ENCODE peak calls at places on chromosomes 3 and 15, in nine cellular contexts. L is A549; I is adipocyte; K is K562; V is NCI-H1694 treated with DMSO at 0.1 percent for 48 hours; Y is AG04450; G is stimulated activated CD8-positive, alpha-beta memory T cell treated with anti-CD3 and anti-CD28 coated beads, Interleukin-2, amount 100 ng/mL, for 48 hours; D is germinal center; J is heart left ventricle. S is an unnamed sample.

GRCh38 chr3:42254566-42254965 is 11.4 kb downstream of the CCK start:
- DNase-seq in L (no peak), I (no peak), K (no peak), V (no peak), Y (no peak), G (no peak), D (no peak), J (no peak), S (no peak)

GRCh38 chr15:75713338-75713895 is 769 bp upstream of the CSPG4 start:
- DNase-seq in L (peak), I (no peak), K (no peak), V (no peak), Y (no peak), G (no peak), D (no peak), J (peak), S (peak)

GRCh38 chr3:159238646-159239045 is 436.8 kb downstream of the MFSD1 start:
- DNase-seq in L (no peak), I (peak), K (no peak), V (no peak), Y (no peak), G (no peak), D (no peak), J (no peak), S (no peak)

GRCh38 chr15:89104172-89104564 is 15.9 kb downstream of the ABHD2 start:
- DNase-seq in L (no peak), I (no peak), K (no peak), V (no peak), Y (no peak), G (no peak), D (no peak), J (no peak), S (no peak)

GRCh38 chr3:46429671-46430070 is 22.6 kb downstream of the CCRL2 start:
- DNase-seq in L (no peak), I (no peak), K (no peak), V (no peak), Y (no peak), G (no peak), D (no peak), J (no peak), S (no peak)

GRCh38 chr3:132837615-132838014 is 115.4 kb upstream of the NPHP3 start:
- DNase-seq in L (no peak), I (no peak), K (peak), V (no peak), Y (no peak), G (no peak), D (no peak), J (no peak), S (no peak)

GRCh38 chr15:99963976-99964375 is 230.7 kb upstream of the LYSMD4 start:
- DNase-seq in L (no peak), I (no peak), K (no peak), V (no peak), Y (no peak), G (no peak), D (no peak), J (no peak), S (no peak)

GRCh38 chr3:177013681-177014280 is 183.5 kb downstream of the TBL1XR1 start:
- DNase-seq in L (no peak), I (no peak), K (no peak), V (no peak), Y (no peak), G (no peak), D (no peak), J (no peak), S (no peak)

GRCh38 chr3:30637310-30638227 is 31.2 kb downstream of the TGFBR2 start:
- DNase-seq in L (no peak), I (no peak), K (no peak), V (no peak), Y (no peak), G (no peak), D (no peak), J (no peak), S (no peak)

GRCh38 chr3:79018671-79019136 is 749.1 kb downstream of the ROBO1 start:
- DNase-seq in L (peak), I (peak), K (no peak), V (no peak), Y (no peak), G (peak), D (no peak), J (peak), S (no peak)

GRCh38 chr3:60294181-60294580 is 957.1 kb downstream of the FHIT start:
- DNase-seq in L (no peak), I (peak), K (no peak), V (no peak), Y (peak), G (no peak), D (no peak), J (no peak), S (peak)

GRCh38 chr3:158347966-158348365 is 223.0 kb upstream of the MLF1 start:
- DNase-seq in L (no peak), I (peak), K (no peak), V (no peak), Y (no peak), G (no peak), D (no peak), J (no peak), S (no peak)

GRCh38 chr15:75785771-75786563 is 57.3 kb upstream of the UBE2Q2 start:
- DNase-seq in L (peak), I (no peak), K (peak), V (peak), Y (no peak), G (no peak), D (no peak), J (no peak), S (no peak)

GRCh38 chr3:38985981-38986380 is 65.8 kb downstream of the SCN11A start:
- DNase-seq in L (no peak), I (no peak), K (no peak), V (no peak), Y (no peak), G (no peak), D (no peak), J (no peak), S (no peak)

GRCh38 chr3:138367912-138368311 is 19.5 kb downstream of the MRAS start:
- DNase-seq in L (no peak), I (peak), K (peak), V (no peak), Y (no peak), G (no peak), D (peak), J (peak), S (no peak)

GRCh38 chr3:49609815-49610214 is 55.5 kb downstream of the BSN start:
- DNase-seq in L (no peak), I (no peak), K (no peak), V (no peak), Y (no peak), G (no peak), D (no peak), J (peak), S (peak)

GRCh38 chr15:82855286-82856092 is 46.1 kb downstream of the WHAMM start:
- DNase-seq in L (no peak), I (no peak), K (no peak), V (no peak), Y (no peak), G (no peak), D (no peak), J (no peak), S (no peak)

GRCh38 chr3:106707347-106707746 is 669.9 kb upstream of the CCDC54 start:
- DNase-seq in L (no peak), I (no peak), K (no peak), V (no peak), Y (no peak), G (no peak), D (no peak), J (no peak), S (no peak)

GRCh38 chr3:66386925-66387650 is 113.7 kb downstream of the LRIG1 start:
- DNase-seq in L (no peak), I (peak), K (no peak), V (no peak), Y (no peak), G (no peak), D (peak), J (no peak), S (no peak)

GRCh38 chr15:51771773-51772172 is 20.4 kb downstream of the TMOD2 start:
- DNase-seq in L (no peak), I (no peak), K (no peak), V (no peak), Y (no peak), G (no peak), D (no peak), J (no peak), S (no peak)

GRCh38 chr15:94100814-94101213 is 130.5 kb upstream of the MCTP2 start:
- DNase-seq in L (no peak), I (no peak), K (no peak), V (no peak), Y (no peak), G (no peak), D (no peak), J (no peak), S (no peak)

GRCh38 chr3:59710556-59710953 is 660.7 kb upstream of the CFAP20DC start:
- DNase-seq in L (no peak), I (no peak), K (no peak), V (no peak), Y (no peak), G (no peak), D (no peak), J (no peak), S (no peak)

GRCh38 chr15:63763476-63764123 is 70.1 kb downstream of the HERC1 start:
- DNase-seq in L (no peak), I (no peak), K (no peak), V (no peak), Y (no peak), G (no peak), D (no peak), J (no peak), S (no peak)

GRCh38 chr15:84981711-84982300 is at the start of gene PDE8A:
- DNase-seq in L (peak), I (peak), K (peak), V (no peak), Y (no peak), G (peak), D (peak), J (peak), S (no peak)

GRCh38 chr3:54087581-54088410 is 34.6 kb upstream of the CACNA2D3 start:
- DNase-seq in L (no peak), I (no peak), K (no peak), V (no peak), Y (no peak), G (no peak), D (peak), J (no peak), S (no peak)

GRCh38 chr3:50356553-50356952 is 2.8 kb downstream of the TMEM115 start:
- DNase-seq in L (no peak), I (no peak), K (peak), V (no peak), Y (no peak), G (no peak), D (no peak), J (peak), S (no peak)

GRCh38 chr3:70431906-70432305 is 119.5 kb upstream of the MDFIC2 start:
- DNase-seq in L (no peak), I (peak), K (no peak), V (no peak), Y (no peak), G (no peak), D (no peak), J (no peak), S (no peak)

GRCh38 chr3:66261318-66261717 is 40.5 kb downstream of the SLC25A26 start:
- DNase-seq in L (no peak), I (peak), K (no peak), V (no peak), Y (no peak), G (no peak), D (no peak), J (no peak), S (no peak)

GRCh38 chr15:83769411-83769960 is 115.6 kb downstream of the ADAMTSL3 start:
- DNase-seq in L (no peak), I (peak), K (no peak), V (no peak), Y (no peak), G (no peak), D (no peak), J (no peak), S (no peak)

GRCh38 chr3:194466761-194467356 is 19.9 kb downstream of the ATP13A3 start:
- DNase-seq in L (no peak), I (no peak), K (no peak), V (no peak), Y (no peak), G (no peak), D (no peak), J (no peak), S (no peak)

GRCh38 chr15:92073044-92073785 is 219.7 kb downstream of the SLCO3A1 start:
- DNase-seq in L (no peak), I (no peak), K (no peak), V (no peak), Y (no peak), G (no peak), D (no peak), J (no peak), S (no peak)

S was measured in NCI-H446.